ENCODE peak calls at places on chromosome 1, in six cellular contexts. K is B cell, J is GM19239, W is AG20443, M is NCI-H510A treated with DMSO at 0.1 percent for 48 hours, I is choroid plexus epithelial cell. L is an unnamed sample.

GRCh38 chr1:165367375-165367993 is 11.0 kb upstream of the LMX1A start:
- DNase-seq in K (peak; percentile 78), J (peak; percentile 64), W (peak; percentile 77), M (peak; percentile 49), I (peak; percentile 83), L (peak; percentile 80)

GRCh38 chr1:41639332-41639936 is 155.0 kb upstream of the EDN2 start:
- DNase-seq in K (no peak), J (no peak), W (peak; percentile 85), M (no peak), I (peak; percentile 70), L (peak; percentile 64)

GRCh38 chr1:29196863-29197589 is 15.3 kb upstream of the SRSF4 start:
- DNase-seq in K (no peak), J (no peak), W (peak; percentile 81), M (no peak), I (peak; percentile 76), L (no peak)

GRCh38 chr1:185939142-185939541 is 205.0 kb downstream of the HMCN1 start:
- DNase-seq in K (no peak), J (no peak), W (no peak), M (no peak), I (peak; percentile 55), L (no peak)

GRCh38 chr1:87728169-87728568 is 399.5 kb downstream of the LMO4 start:
- DNase-seq in K (no peak), J (no peak), W (no peak), M (no peak), I (no peak), L (no peak)

GRCh38 chr1:156670359-156670758 is 6.8 kb downstream of the NES start:
- DNase-seq in K (no peak), J (no peak), W (no peak), M (no peak), I (no peak), L (no peak)

GRCh38 chr1:20462397-20462796 is 23.6 kb downstream of the CAMK2N1 start:
- DNase-seq in K (no peak), J (no peak), W (no peak), M (no peak), I (no peak), L (no peak)

GRCh38 chr1:226632169-226632884 is 83.8 kb downstream of the STUM start:
- DNase-seq in K (no peak), J (no peak), W (no peak), M (no peak), I (no peak), L (no peak)

GRCh38 chr1:220875233-220875632 is 4.0 kb upstream of the HLX start:
- DNase-seq in K (no peak), J (no peak), W (no peak), M (no peak), I (no peak), L (no peak)